ENCODE peak calls at places on chromosome 14, in eight cellular contexts. M is H54, D is breast epithelium, R is HCT116, B is NCI-H1105, G is D341Med, K is renal cortical epithelial cell, Y is KG1. F is an unnamed sample.

GRCh38 chr14:39875028-39875427 is 442.8 kb upstream of the FBXO33 start:
- DNase-seq in M (no peak), D (no peak), R (no peak), B (no peak), G (no peak), K (no peak), Y (no peak), F (no peak)

GRCh38 chr14:89983375-89983774 is 27.6 kb downstream of the TDP1 start:
- DNase-seq in M (no peak), D (no peak), R (no peak), B (no peak), G (no peak), K (no peak), Y (no peak), F (no peak)

GRCh38 chr14:87065366-87065765 is 927.6 kb downstream of the GALC start:
- DNase-seq in M (no peak), D (no peak), R (no peak), B (no peak), G (no peak), K (no peak), Y (no peak), F (no peak)

GRCh38 chr14:52829527-52829926 is 38.1 kb upstream of the GNPNAT1 start:
- DNase-seq in M (no peak), D (no peak), R (no peak), B (no peak), G (no peak), K (no peak), Y (no peak), F (no peak)

GRCh38 chr14:60647081-60647836 is 2.0 kb downstream of the SIX1 start:
- DNase-seq in M (peak), D (no peak), R (no peak), B (peak), G (no peak), K (peak), Y (no peak), F (peak)

GRCh38 chr14:76203086-76204001 is 51.6 kb downstream of the GPATCH2L start:
- DNase-seq in M (peak), D (no peak), R (no peak), B (no peak), G (no peak), K (peak), Y (no peak), F (no peak)

GRCh38 chr14:32075636-32076277 is 1.3 kb upstream of the ARHGAP5 start:
- DNase-seq in M (peak), D (no peak), R (no peak), B (no peak), G (peak), K (peak), Y (no peak), F (no peak)

GRCh38 chr14:64572721-64573508 is 23.2 kb downstream of the PPP1R36 start:
- DNase-seq in M (no peak), D (no peak), R (no peak), B (no peak), G (no peak), K (peak), Y (no peak), F (no peak)

GRCh38 chr14:99389171-99389826 is 91.4 kb downstream of the SETD3 start:
- DNase-seq in M (peak), D (no peak), R (peak), B (no peak), G (peak), K (peak), Y (no peak), F (no peak)

GRCh38 chr14:70808023-70808401 is 1.3 kb downstream of the MAP3K9 start:
- DNase-seq in M (peak), D (peak), R (peak), B (peak), G (peak), K (peak), Y (no peak), F (peak)

GRCh38 chr14:100065161-100065871 is at the start of gene EVL:
- DNase-seq in M (no peak), D (no peak), R (no peak), B (no peak), G (no peak), K (no peak), Y (peak), F (no peak)

GRCh38 chr14:73269729-73270651 is 32.7 kb downstream of the PAPLN start:
- DNase-seq in M (no peak), D (no peak), R (no peak), B (peak), G (peak), K (peak), Y (no peak), F (no peak)

GRCh38 chr14:104827173-104828055 is 26.5 kb downstream of the ZBTB42 start:
- DNase-seq in M (no peak), D (no peak), R (peak), B (peak), G (peak), K (no peak), Y (peak), F (peak)

GRCh38 chr14:91373591-91374245 is 43.9 kb downstream of the CCDC88C start:
- DNase-seq in M (peak), D (no peak), R (no peak), B (no peak), G (no peak), K (no peak), Y (no peak), F (no peak)

GRCh38 chr14:100893760-100894159 is 9.8 kb downstream of the RTL1 start:
- DNase-seq in M (no peak), D (no peak), R (no peak), B (no peak), G (no peak), K (no peak), Y (no peak), F (no peak)

GRCh38 chr14:100109594-100109955 is 44.4 kb downstream of the EVL start:
- DNase-seq in M (no peak), D (no peak), R (no peak), B (no peak), G (no peak), K (no peak), Y (no peak), F (no peak)

GRCh38 chr14:102272392-102272791 is 32.6 kb downstream of the MOK start:
- DNase-seq in M (no peak), D (no peak), R (no peak), B (no peak), G (no peak), K (no peak), Y (no peak), F (no peak)

GRCh38 chr14:91114079-91115065 is 499 bp downstream of the DGLUCY start:
- DNase-seq in M (peak), D (peak), R (peak), B (no peak), G (peak), K (peak), Y (peak), F (no peak)

GRCh38 chr14:92470215-92470614 is 43.4 kb upstream of the RIN3 start:
- DNase-seq in M (peak), D (no peak), R (no peak), B (no peak), G (no peak), K (peak), Y (no peak), F (no peak)

GRCh38 chr14:102571043-102571442 is 21.4 kb upstream of the RCOR1 start:
- DNase-seq in M (no peak), D (no peak), R (no peak), B (no peak), G (no peak), K (no peak), Y (no peak), F (no peak)

GRCh38 chr14:54278665-54279295 is 118.0 kb upstream of the CDKN3 start:
- DNase-seq in M (no peak), D (no peak), R (no peak), B (no peak), G (no peak), K (no peak), Y (no peak), F (no peak)

GRCh38 chr14:21071225-21072041 is 1.3 kb downstream of the ARHGEF40 start:
- DNase-seq in M (peak), D (peak), R (no peak), B (peak), G (peak), K (peak), Y (peak), F (peak)

GRCh38 chr14:73752297-73752992 is 38.3 kb upstream of the PNMA1 start:
- DNase-seq in M (peak), D (peak), R (no peak), B (no peak), G (no peak), K (peak), Y (no peak), F (peak)

GRCh38 chr14:65345264-65345663 is 67.3 kb upstream of the FUT8 start:
- DNase-seq in M (no peak), D (no peak), R (no peak), B (no peak), G (no peak), K (no peak), Y (no peak), F (no peak)

GRCh38 chr14:63405715-63406114 is 87.0 kb upstream of the GPHB5 start:
- DNase-seq in M (no peak), D (no peak), R (no peak), B (no peak), G (no peak), K (no peak), Y (no peak), F (no peak)

GRCh38 chr14:104609666-104610065 is 5.1 kb upstream of the TMEM179 start:
- DNase-seq in M (no peak), D (no peak), R (no peak), B (no peak), G (no peak), K (no peak), Y (no peak), F (no peak)

GRCh38 chr14:105486974-105487448 is 325 bp downstream of the CRIP1 start:
- DNase-seq in M (no peak), D (no peak), R (no peak), B (peak), G (no peak), K (no peak), Y (no peak), F (no peak)

F was measured in NCI-H2081.